ENCODE peak calls at places on chromosome 6, in four cellular contexts. U is mesothelial cell of epicardium, M is hepatocyte, P is AG20443. E is an unnamed sample.

GRCh38 chr6:6908116-6908515 is 199.6 kb upstream of the RREB1 start:
- DNase-seq in U (no peak), M (no peak), P (no peak), E (no peak)

GRCh38 chr6:93784794-93785757 is 365.7 kb upstream of the EPHA7 start:
- DNase-seq in U (no peak), M (no peak), P (no peak), E (no peak)

GRCh38 chr6:142764306-142764705 is 180.7 kb downstream of the HIVEP2 start:
- DNase-seq in U (no peak), M (no peak), P (no peak), E (no peak)

GRCh38 chr6:131368077-131368911 is 204.7 kb upstream of the ARG1 start:
- DNase-seq in U (no peak), M (peak), P (peak), E (peak)

GRCh38 chr6:143337201-143337949 is 113.1 kb downstream of the ADAT2 start:
- DNase-seq in U (peak), M (peak), P (no peak), E (peak)

GRCh38 chr6:110002676-110003075 is 24.6 kb downstream of the GPR6 start:
- DNase-seq in U (no peak), M (no peak), P (no peak), E (no peak)

GRCh38 chr6:10429638-10430427 is 15.0 kb upstream of the TFAP2A start:
- DNase-seq in U (no peak), M (peak), P (peak), E (peak)

GRCh38 chr6:68326762-68327161 is 308.3 kb upstream of the ADGRB3 start:
- DNase-seq in U (no peak), M (no peak), P (no peak), E (no peak)

GRCh38 chr6:148803979-148804378 is 57.1 kb downstream of the UST start:
- DNase-seq in U (no peak), M (no peak), P (peak), E (no peak)

GRCh38 chr6:112251170-112251945 is 3.0 kb downstream of the LAMA4 start:
- DNase-seq in U (no peak), M (no peak), P (peak), E (peak)

GRCh38 chr6:129046526-129046925 is 163.6 kb downstream of the LAMA2 start:
- DNase-seq in U (no peak), M (no peak), P (no peak), E (no peak)

GRCh38 chr6:69138893-69139494 is 503.9 kb downstream of the ADGRB3 start:
- DNase-seq in U (no peak), M (no peak), P (no peak), E (peak)

GRCh38 chr6:50380409-50381105 is 330.8 kb upstream of the DEFB112 start:
- DNase-seq in U (no peak), M (no peak), P (no peak), E (no peak)

E was measured in Calu3.